ENCODE peak calls at places on chromosomes 16 and 17, in ten cellular contexts. N is NCI-H1417, E is left cardiac atrium, T is fibroblast of the aortic adventitia, R is T-helper 2 cell, I is cardiac fibroblast, J is dorsolateral prefrontal cortex, C is hypothalamus, M is SK-N-MC, V is T-helper 1 cell. U is an unnamed sample.

GRCh38 chr16:84087461-84088151 is 29.1 kb downstream of the MBTPS1 start:
- DNase-seq in N (no peak), E (no peak), T (no peak), R (peak), I (no peak), J (no peak), C (no peak), M (no peak), V (peak), U (no peak)

GRCh38 chr17:80891096-80892018 is 100.3 kb upstream of the CHMP6 start:
- DNase-seq in N (peak), E (no peak), T (peak), R (peak), I (peak), J (no peak), C (no peak), M (no peak), V (peak), U (peak)

GRCh38 chr17:63697341-63698286 is 2.3 kb downstream of the LIMD2 start:
- DNase-seq in N (peak), E (peak), T (peak), R (peak), I (peak), J (no peak), C (no peak), M (no peak), V (peak), U (no peak)

GRCh38 chr17:80389011-80389995 is 25.7 kb upstream of the ENDOV start:
- DNase-seq in N (no peak), E (no peak), T (no peak), R (no peak), I (no peak), J (no peak), C (no peak), M (no peak), V (no peak), U (no peak)

GRCh38 chr17:77449908-77450741 is 309.4 kb downstream of the SEC14L1 start:
- DNase-seq in N (peak), E (peak), T (peak), R (no peak), I (peak), J (peak), C (peak), M (no peak), V (no peak), U (peak)

GRCh38 chr16:69932691-69933392 is 18.3 kb upstream of the CLEC18A start:
- DNase-seq in N (no peak), E (no peak), T (no peak), R (no peak), I (no peak), J (no peak), C (no peak), M (no peak), V (no peak), U (peak)

GRCh38 chr17:31533546-31534155 is 142.2 kb downstream of the RAB11FIP4 start:
- DNase-seq in N (no peak), E (peak), T (peak), R (no peak), I (peak), J (no peak), C (no peak), M (no peak), V (no peak), U (peak)

GRCh38 chr16:78376452-78376851 is 277.0 kb downstream of the WWOX start:
- DNase-seq in N (no peak), E (no peak), T (no peak), R (no peak), I (no peak), J (no peak), C (no peak), M (no peak), V (no peak), U (no peak)

GRCh38 chr17:83115832-83116231 is 36.4 kb downstream of the METRNL start:
- DNase-seq in N (no peak), E (no peak), T (no peak), R (no peak), I (no peak), J (no peak), C (no peak), M (no peak), V (no peak), U (no peak)

GRCh38 chr17:80863626-80864025 is 128.0 kb upstream of the CHMP6 start:
- DNase-seq in N (no peak), E (no peak), T (no peak), R (no peak), I (no peak), J (no peak), C (no peak), M (no peak), V (no peak), U (no peak)

GRCh38 chr17:58325289-58325726 is 3.3 kb downstream of the TSPOAP1 start:
- DNase-seq in N (peak), E (no peak), T (no peak), R (peak), I (no peak), J (no peak), C (no peak), M (no peak), V (no peak), U (peak)

GRCh38 chr17:53032861-53033271 is 789.9 kb upstream of the KIF2B start:
- DNase-seq in N (peak), E (no peak), T (no peak), R (peak), I (peak), J (no peak), C (no peak), M (peak), V (peak), U (no peak)

GRCh38 chr16:4404247-4404966 is 12.0 kb downstream of the CORO7 start:
- DNase-seq in N (peak), E (peak), T (no peak), R (peak), I (peak), J (no peak), C (no peak), M (no peak), V (no peak), U (peak)

GRCh38 chr17:8674344-8675305 is 44.1 kb upstream of the MYH10 start:
- DNase-seq in N (no peak), E (peak), T (peak), R (no peak), I (no peak), J (no peak), C (no peak), M (no peak), V (no peak), U (no peak)

GRCh38 chr17:4980644-4981216 is 6.7 kb downstream of the CAMTA2 start:
- DNase-seq in N (peak), E (no peak), T (peak), R (peak), I (peak), J (no peak), C (no peak), M (peak), V (peak), U (no peak)

GRCh38 chr16:84839054-84839453 is 19.3 kb downstream of the CRISPLD2 start:
- DNase-seq in N (no peak), E (no peak), T (peak), R (no peak), I (peak), J (no peak), C (no peak), M (no peak), V (no peak), U (no peak)

GRCh38 chr16:78513838-78514237 is 414.4 kb downstream of the WWOX start:
- DNase-seq in N (no peak), E (no peak), T (no peak), R (no peak), I (no peak), J (no peak), C (no peak), M (no peak), V (no peak), U (no peak)

GRCh38 chr17:19736071-19736470 is 12.0 kb downstream of the ALDH3A1 start:
- DNase-seq in N (no peak), E (no peak), T (no peak), R (no peak), I (no peak), J (no peak), C (no peak), M (no peak), V (no peak), U (no peak)

U was measured in posterior cingulate gyrus.